ENCODE peak calls at places on chromosomes 2 and 18, in four cellular contexts. One of them, this sample, is unnamed. For H3K9me3, H3K36me3 and H3K4me1, the result is how much of the 10 kb centered on the place peaks cover.

GRCh38 chr18:59846814-59847490 is 52.8 kb upstream of the PMAIP1 start:
- DNase-seq in neural progenitor cell: no peak
- DNase-seq in adipocyte: peak
- DNase-seq in CD4-positive, CD25-positive, alpha-beta regulatory T cell: peak
- DNase-seq in this sample: peak

GRCh38 chr2:42067521-42067920 is 19.7 kb downstream of the PKDCC start:
- DNase-seq in CD4-positive, CD25-positive, alpha-beta regulatory T cell: no peak
- DNase-seq in adipocyte: no peak
- DNase-seq in neural progenitor cell: no peak
- DNase-seq in this sample: no peak

GRCh38 chr2:241668354-241668753 is 18.3 kb downstream of the DTYMK start:
- DNase-seq in adipocyte: no peak
- DNase-seq in neural progenitor cell: no peak
- DNase-seq in CD4-positive, CD25-positive, alpha-beta regulatory T cell: no peak
- DNase-seq in this sample: no peak

GRCh38 chr2:116490511-116491145 is 1323.9 kb upstream of the DDX18 start:
- DNase-seq in adipocyte: no peak
- DNase-seq in neural progenitor cell: no peak
- DNase-seq in CD4-positive, CD25-positive, alpha-beta regulatory T cell: no peak
- DNase-seq in this sample: no peak

GRCh38 chr2:233480490-233481202 is 85.9 kb downstream of the USP40 start:
- DNase-seq in CD4-positive, CD25-positive, alpha-beta regulatory T cell: no peak
- DNase-seq in neural progenitor cell: peak
- DNase-seq in adipocyte: no peak
- DNase-seq in this sample: no peak

GRCh38 chr18:374735-375168 is 106.9 kb upstream of the THOC1 start:
- DNase-seq in neural progenitor cell: no peak
- DNase-seq in adipocyte: no peak
- DNase-seq in CD4-positive, CD25-positive, alpha-beta regulatory T cell: no peak
- DNase-seq in this sample: no peak

GRCh38 chr18:77207540-77207939 is 42.1 kb upstream of the GALR1 start:
- DNase-seq in CD4-positive, CD25-positive, alpha-beta regulatory T cell: peak
- DNase-seq in neural progenitor cell: peak
- DNase-seq in adipocyte: peak
- DNase-seq in this sample: peak

GRCh38 chr2:195456765-195457164 is 200.3 kb upstream of the SLC39A10 start:
- DNase-seq in CD4-positive, CD25-positive, alpha-beta regulatory T cell: no peak
- DNase-seq in adipocyte: no peak
- DNase-seq in neural progenitor cell: no peak
- DNase-seq in this sample: no peak

GRCh38 chr18:25454270-25454659 is 102.3 kb upstream of the ZNF521 start:
- DNase-seq in neural progenitor cell: no peak
- DNase-seq in adipocyte: no peak
- DNase-seq in CD4-positive, CD25-positive, alpha-beta regulatory T cell: no peak
- DNase-seq in this sample: no peak

GRCh38 chr18:58789856-58790255 is 74.8 kb upstream of the ZNF532 start:
- DNase-seq in CD4-positive, CD25-positive, alpha-beta regulatory T cell: no peak
- DNase-seq in adipocyte: no peak
- DNase-seq in neural progenitor cell: no peak
- DNase-seq in this sample: no peak

GRCh38 chr2:241540766-241541561 is 17.6 kb upstream of the BOK start:
- DNase-seq in CD4-positive, CD25-positive, alpha-beta regulatory T cell: peak
- DNase-seq in neural progenitor cell: peak
- DNase-seq in adipocyte: peak
- DNase-seq in this sample: peak

GRCh38 chr2:176812376-176812775 is 400.2 kb upstream of the HNRNPA3 start:
- DNase-seq in neural progenitor cell: no peak
- DNase-seq in adipocyte: no peak
- DNase-seq in CD4-positive, CD25-positive, alpha-beta regulatory T cell: no peak
- DNase-seq in this sample: no peak

GRCh38 chr2:3299703-3300102 is 77.9 kb downstream of the EIPR1 start:
- DNase-seq in CD4-positive, CD25-positive, alpha-beta regulatory T cell: no peak
- DNase-seq in adipocyte: no peak
- DNase-seq in neural progenitor cell: no peak
- DNase-seq in this sample: no peak

GRCh38 chr2:31299547-31299946 is 65.6 kb downstream of the EHD3 start:
- DNase-seq in adipocyte: no peak
- DNase-seq in CD4-positive, CD25-positive, alpha-beta regulatory T cell: no peak
- DNase-seq in neural progenitor cell: no peak
- DNase-seq in this sample: peak

GRCh38 chr2:122172812-122173211 is 417.4 kb downstream of the TSN start:
- DNase-seq in adipocyte: no peak
- DNase-seq in neural progenitor cell: no peak
- DNase-seq in CD4-positive, CD25-positive, alpha-beta regulatory T cell: no peak
- DNase-seq in this sample: no peak

GRCh38 chr2:163046615-163047014 is 208.0 kb upstream of the KCNH7 start:
- DNase-seq in adipocyte: no peak
- DNase-seq in CD4-positive, CD25-positive, alpha-beta regulatory T cell: no peak
- DNase-seq in neural progenitor cell: no peak
- DNase-seq in this sample: no peak

GRCh38 chr2:47592381-47592780 is 189.4 kb downstream of the MSH2 start:
- DNase-seq in CD4-positive, CD25-positive, alpha-beta regulatory T cell: no peak
- DNase-seq in adipocyte: no peak
- DNase-seq in neural progenitor cell: no peak
- DNase-seq in this sample: no peak

GRCh38 chr2:55033921-55034320 is 16.3 kb downstream of the RTN4 start:
- DNase-seq in neural progenitor cell: no peak
- DNase-seq in adipocyte: no peak
- DNase-seq in CD4-positive, CD25-positive, alpha-beta regulatory T cell: no peak
- DNase-seq in this sample: no peak

GRCh38 chr2:55033076-55033742 is 17.0 kb downstream of the RTN4 start:
- DNase-seq in CD4-positive, CD25-positive, alpha-beta regulatory T cell: peak
- DNase-seq in neural progenitor cell: no peak
- DNase-seq in adipocyte: no peak
- DNase-seq in this sample: no peak

GRCh38 chr2:55043841-55044240 is 6.4 kb downstream of the RTN4 start:
- DNase-seq in neural progenitor cell: no peak
- DNase-seq in adipocyte: no peak
- DNase-seq in CD4-positive, CD25-positive, alpha-beta regulatory T cell: no peak
- DNase-seq in this sample: no peak

GRCh38 chr2:55035716-55036115 is 14.5 kb downstream of the RTN4 start:
- DNase-seq in adipocyte: no peak
- DNase-seq in CD4-positive, CD25-positive, alpha-beta regulatory T cell: no peak
- DNase-seq in neural progenitor cell: no peak
- DNase-seq in this sample: no peak

DNA sequence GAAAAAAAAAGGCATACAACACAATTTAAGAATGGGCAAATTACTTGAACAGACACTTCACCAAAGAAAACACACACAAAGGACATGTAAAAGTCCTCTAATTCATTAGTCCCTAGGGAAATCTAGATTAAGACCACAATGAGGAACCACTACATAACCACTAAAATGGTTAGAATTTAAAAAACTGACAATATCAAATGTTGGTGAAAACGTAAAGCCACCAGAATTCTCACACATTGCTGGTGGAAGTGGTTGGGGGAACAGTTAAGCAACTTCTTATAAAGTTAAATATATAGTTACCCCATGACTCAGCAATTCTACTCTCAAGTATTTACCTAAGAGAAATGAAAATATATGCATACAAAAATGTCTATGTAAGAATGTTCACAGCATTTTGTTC is 11.8 kb downstream of the RTN4 start:
- DNase-seq in adipocyte: no peak
- DNase-seq in neural progenitor cell: no peak
- DNase-seq in CD4-positive, CD25-positive, alpha-beta regulatory T cell: no peak
- DNase-seq in this sample: no peak
- H3K9me3 ChIP-seq in adipocyte: under half
- H3K9me3 ChIP-seq in neural progenitor cell: under half
- H3K9me3 ChIP-seq in CD4-positive, CD25-positive, alpha-beta regulatory T cell: under half
- H3K9me3 ChIP-seq in this sample: under half

GRCh38 chr2:8798393-8798792 is 39.0 kb downstream of the KIDINS220 start:
- DNase-seq in adipocyte: no peak
- DNase-seq in CD4-positive, CD25-positive, alpha-beta regulatory T cell: no peak
- DNase-seq in neural progenitor cell: no peak
- DNase-seq in this sample: no peak
- H3K36me3 ChIP-seq in adipocyte: half or more
- H3K36me3 ChIP-seq in CD4-positive, CD25-positive, alpha-beta regulatory T cell: half or more
- H3K36me3 ChIP-seq in neural progenitor cell: under half
- H3K36me3 ChIP-seq in this sample: half or more

GRCh38 chr18:45726603-45727002 is 2.6 kb downstream of the SLC14A1 start:
- DNase-seq in adipocyte: no peak
- DNase-seq in CD4-positive, CD25-positive, alpha-beta regulatory T cell: no peak
- DNase-seq in neural progenitor cell: no peak
- DNase-seq in this sample: no peak

GRCh38 chr18:45723921-45724320 is at the start of gene SLC14A1:
- DNase-seq in adipocyte: no peak
- DNase-seq in CD4-positive, CD25-positive, alpha-beta regulatory T cell: no peak
- DNase-seq in neural progenitor cell: no peak
- DNase-seq in this sample: peak

GRCh38 chr18:45724591-45724990 is 610 bp downstream of the SLC14A1 start:
- DNase-seq in CD4-positive, CD25-positive, alpha-beta regulatory T cell: no peak
- DNase-seq in neural progenitor cell: no peak
- DNase-seq in adipocyte: no peak
- DNase-seq in this sample: no peak

GRCh38 chr18:45728341-45729010 is 4.5 kb downstream of the SLC14A1 start:
- DNase-seq in adipocyte: peak
- DNase-seq in neural progenitor cell: no peak
- DNase-seq in CD4-positive, CD25-positive, alpha-beta regulatory T cell: no peak
- DNase-seq in this sample: no peak

GRCh38 chr18:45727068-45727467 is 3.1 kb downstream of the SLC14A1 start:
- DNase-seq in neural progenitor cell: no peak
- DNase-seq in CD4-positive, CD25-positive, alpha-beta regulatory T cell: no peak
- DNase-seq in adipocyte: no peak
- DNase-seq in this sample: peak
- H3K4me1 ChIP-seq in neural progenitor cell: under half
- H3K4me1 ChIP-seq in CD4-positive, CD25-positive, alpha-beta regulatory T cell: under half
- H3K4me1 ChIP-seq in adipocyte: under half
- H3K4me1 ChIP-seq in this sample: under half

GRCh38 chr18:10946058-10946457 is 203.3 kb downstream of the PIEZO2 start:
- DNase-seq in CD4-positive, CD25-positive, alpha-beta regulatory T cell: no peak
- DNase-seq in adipocyte: no peak
- DNase-seq in neural progenitor cell: no peak
- DNase-seq in this sample: no peak
- H3K9me3 ChIP-seq in CD4-positive, CD25-positive, alpha-beta regulatory T cell: under half
- H3K9me3 ChIP-seq in adipocyte: under half
- H3K9me3 ChIP-seq in neural progenitor cell: under half
- H3K9me3 ChIP-seq in this sample: under half

DNA sequence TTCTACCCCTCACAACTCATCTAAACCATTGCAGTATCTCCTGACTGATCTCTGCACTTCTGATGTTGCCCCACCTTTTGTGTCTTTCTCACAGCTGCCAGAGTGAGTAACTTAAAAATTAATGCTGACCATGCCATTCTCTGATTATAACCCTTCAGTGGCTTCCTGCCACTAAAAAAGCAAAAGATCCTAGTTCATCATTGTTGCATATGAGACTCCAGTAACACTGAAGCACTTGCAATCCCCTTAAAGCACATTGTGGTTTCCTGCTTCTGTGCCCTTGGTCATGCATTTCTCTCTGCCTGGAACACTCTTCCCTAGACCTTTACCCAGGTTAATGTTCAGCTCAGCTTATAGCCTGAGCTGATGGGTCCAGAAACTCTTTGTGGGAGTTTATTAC is 95.1 kb upstream of the WDSUB1 start:
- DNase-seq in adipocyte: no peak
- DNase-seq in CD4-positive, CD25-positive, alpha-beta regulatory T cell: no peak
- DNase-seq in neural progenitor cell: no peak
- DNase-seq in this sample: no peak
- H3K36me3 ChIP-seq in adipocyte: under half
- H3K36me3 ChIP-seq in CD4-positive, CD25-positive, alpha-beta regulatory T cell: under half
- H3K36me3 ChIP-seq in neural progenitor cell: under half
- H3K36me3 ChIP-seq in this sample: under half

DNA sequence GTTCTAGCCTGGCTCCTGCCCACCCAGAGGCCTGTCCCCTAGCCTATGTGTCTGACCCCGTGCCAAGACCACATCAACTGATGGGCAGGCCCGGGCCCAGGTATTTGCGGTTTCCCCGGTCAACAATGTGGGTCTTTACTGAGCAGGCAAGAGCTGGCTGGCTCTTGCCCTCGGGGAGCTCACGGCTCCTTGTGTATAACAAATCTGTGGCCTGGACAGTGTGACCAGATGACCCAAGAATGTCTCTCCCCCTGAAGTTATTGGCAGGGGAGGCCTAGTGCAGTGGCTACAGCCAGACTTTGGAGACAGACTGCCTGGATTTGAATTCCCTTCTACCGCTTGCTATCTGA is 179.6 kb downstream of the KLHL29 start:
- DNase-seq in CD4-positive, CD25-positive, alpha-beta regulatory T cell: no peak
- DNase-seq in adipocyte: peak
- DNase-seq in neural progenitor cell: no peak
- DNase-seq in this sample: no peak
- H3K4me1 ChIP-seq in CD4-positive, CD25-positive, alpha-beta regulatory T cell: under half
- H3K4me1 ChIP-seq in adipocyte: under half
- H3K4me1 ChIP-seq in neural progenitor cell: under half
- H3K4me1 ChIP-seq in this sample: under half

DNA sequence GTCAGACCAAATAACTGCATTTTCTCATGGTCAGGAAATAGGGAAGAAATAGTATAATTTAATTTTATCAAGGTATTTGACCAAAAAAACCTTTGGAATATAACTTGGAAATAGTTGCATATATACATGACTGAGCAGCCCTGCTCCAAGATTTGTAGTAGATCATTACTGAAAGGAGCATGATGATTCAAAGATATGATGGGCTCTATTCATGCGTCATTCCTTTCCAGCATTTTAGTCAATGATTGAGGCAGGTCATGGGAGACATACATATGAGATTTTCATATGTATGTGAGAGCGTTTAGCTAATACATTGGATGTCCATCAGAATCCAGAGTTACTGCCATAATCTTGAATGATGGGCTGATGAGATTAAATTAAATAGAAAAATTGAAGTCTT is 74.5 kb downstream of the CAB39 start:
- DNase-seq in CD4-positive, CD25-positive, alpha-beta regulatory T cell: no peak
- DNase-seq in adipocyte: no peak
- DNase-seq in neural progenitor cell: no peak
- DNase-seq in this sample: no peak
- H3K9me3 ChIP-seq in CD4-positive, CD25-positive, alpha-beta regulatory T cell: under half
- H3K9me3 ChIP-seq in adipocyte: under half
- H3K9me3 ChIP-seq in neural progenitor cell: under half
- H3K9me3 ChIP-seq in this sample: half or more

GRCh38 chr2:35582637-35583036 is 772.9 kb upstream of the CRIM1 start:
- DNase-seq in neural progenitor cell: no peak
- DNase-seq in CD4-positive, CD25-positive, alpha-beta regulatory T cell: no peak
- DNase-seq in adipocyte: no peak
- DNase-seq in this sample: no peak

GRCh38 chr2:35585972-35586371 is 769.6 kb upstream of the CRIM1 start:
- DNase-seq in neural progenitor cell: peak
- DNase-seq in adipocyte: no peak
- DNase-seq in CD4-positive, CD25-positive, alpha-beta regulatory T cell: no peak
- DNase-seq in this sample: no peak

DNA sequence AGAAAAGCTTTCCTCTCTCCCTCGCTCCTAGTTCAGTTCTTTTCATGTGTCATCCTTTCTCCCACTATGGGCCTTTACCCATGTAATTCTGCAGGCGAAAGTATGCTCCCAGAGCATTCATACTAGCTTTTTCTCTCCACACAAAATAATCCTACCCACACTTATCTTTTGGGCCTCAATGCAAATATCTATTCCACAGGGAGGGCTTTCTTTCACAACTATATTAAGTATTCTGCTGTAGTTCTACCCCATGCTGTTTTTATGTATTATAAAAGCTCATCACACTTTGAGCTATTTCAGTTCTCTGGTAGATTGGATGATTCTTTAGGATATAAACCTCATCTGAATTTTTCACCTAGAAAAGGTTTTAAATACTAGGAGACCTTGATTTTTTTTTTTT is 774.6 kb upstream of the CRIM1 start:
- DNase-seq in CD4-positive, CD25-positive, alpha-beta regulatory T cell: no peak
- DNase-seq in neural progenitor cell: no peak
- DNase-seq in adipocyte: no peak
- DNase-seq in this sample: no peak
- H3K36me3 ChIP-seq in CD4-positive, CD25-positive, alpha-beta regulatory T cell: under half
- H3K36me3 ChIP-seq in neural progenitor cell: under half
- H3K36me3 ChIP-seq in adipocyte: under half
- H3K36me3 ChIP-seq in this sample: under half